ENCODE peak calls at places on chromosomes 13 and 19, in eight cellular contexts. R, T, S, P, Q, F, E and X are unnamed samples.

GRCh38 chr13:47332149-47332548 is 435.3 kb upstream of the HTR2A start:
- DNase-seq in Q (no peak), P (no peak), F (no peak), E (peak), R (no peak), S (no peak), T (no peak), X (no peak)

GRCh38 chr13:50916701-50917184 is 7.2 kb downstream of the RNASEH2B start:
- DNase-seq in R (peak), F (no peak), S (peak), Q (no peak), E (no peak), T (no peak), P (no peak), X (no peak)

GRCh38 chr13:51280379-51280940 is 58.3 kb downstream of the FAM124A start:
- DNase-seq in Q (no peak), P (no peak), E (no peak), F (no peak), S (no peak), R (no peak), T (no peak), X (no peak)

GRCh38 chr19:10719466-10719961 is 1.6 kb downstream of the DNM2 start:
- DNase-seq in P (no peak), Q (no peak), T (no peak), S (no peak), R (no peak), F (no peak), E (peak), X (no peak)

GRCh38 chr19:19655051-19655594 is 8.4 kb downstream of the ATP13A1 start:
- DNase-seq in R (no peak), S (no peak), P (no peak), F (no peak), Q (no peak), E (no peak), T (no peak), X (no peak)

GRCh38 chr19:31266731-31267130 is 82.5 kb downstream of the TSHZ3 start:
- DNase-seq in E (no peak), R (no peak), Q (no peak), P (no peak), S (no peak), F (no peak), T (no peak), X (no peak)

GRCh38 chr19:3096902-3097326 is 2.8 kb downstream of the GNA11 start:
- DNase-seq in Q (no peak), F (no peak), E (no peak), S (no peak), P (no peak), T (no peak), R (no peak), X (no peak)

GRCh38 chr13:110263906-110264305 is 43.1 kb downstream of the COL4A1 start:
- DNase-seq in S (no peak), R (peak), Q (no peak), E (no peak), T (no peak), F (no peak), P (no peak), X (no peak)

GRCh38 chr13:40758811-40759210 is 12.2 kb downstream of the MRPS31 start:
- DNase-seq in S (peak), P (no peak), T (no peak), F (no peak), R (no peak), E (no peak), Q (no peak), X (no peak)